ENCODE peak calls at places on chromosomes 1 and 21, in eight cellular contexts. One of them, this sample, is unnamed.

GRCh38 chr1:8706291-8706690 is 111.1 kb downstream of the RERE start:
- DNase-seq in NCI-H2029 treated with DMSO at 0.1 percent for 48 hours: no peak
- DNase-seq in substantia nigra: no peak
- DNase-seq in AG08396: no peak
- DNase-seq in activated gamma-delta T cell treated with anti-CD3 and anti-CD28 coated beads, Interleukin-2, amount 50 U/mL, for 16 hours: no peak
- DNase-seq in upper lobe of left lung: no peak
- DNase-seq in midbrain: no peak
- DNase-seq in MCF 10A: no peak
- DNase-seq in this sample: no peak

GRCh38 chr1:156419863-156420208 is 50.8 kb downstream of the RHBG start:
- DNase-seq in NCI-H2029 treated with DMSO at 0.1 percent for 48 hours: no peak
- DNase-seq in AG08396: no peak
- DNase-seq in MCF 10A: no peak
- DNase-seq in substantia nigra: no peak
- DNase-seq in upper lobe of left lung: no peak
- DNase-seq in activated gamma-delta T cell treated with anti-CD3 and anti-CD28 coated beads, Interleukin-2, amount 50 U/mL, for 16 hours: peak
- DNase-seq in midbrain: no peak
- DNase-seq in this sample: no peak

GRCh38 chr1:193103759-193104495 is 1.3 kb downstream of the GLRX2 start:
- DNase-seq in upper lobe of left lung: no peak
- DNase-seq in substantia nigra: no peak
- DNase-seq in NCI-H2029 treated with DMSO at 0.1 percent for 48 hours: no peak
- DNase-seq in activated gamma-delta T cell treated with anti-CD3 and anti-CD28 coated beads, Interleukin-2, amount 50 U/mL, for 16 hours: no peak
- DNase-seq in AG08396: no peak
- DNase-seq in midbrain: no peak
- DNase-seq in MCF 10A: peak
- DNase-seq in this sample: no peak

GRCh38 chr21:45152265-45152746 is 77.9 kb downstream of the ADARB1 start:
- DNase-seq in activated gamma-delta T cell treated with anti-CD3 and anti-CD28 coated beads, Interleukin-2, amount 50 U/mL, for 16 hours: peak
- DNase-seq in NCI-H2029 treated with DMSO at 0.1 percent for 48 hours: no peak
- DNase-seq in midbrain: peak
- DNase-seq in substantia nigra: no peak
- DNase-seq in AG08396: no peak
- DNase-seq in upper lobe of left lung: peak
- DNase-seq in MCF 10A: no peak
- DNase-seq in this sample: no peak

GRCh38 chr1:31753623-31754349 is 10.4 kb downstream of the ADGRB2 start:
- DNase-seq in activated gamma-delta T cell treated with anti-CD3 and anti-CD28 coated beads, Interleukin-2, amount 50 U/mL, for 16 hours: no peak
- DNase-seq in upper lobe of left lung: no peak
- DNase-seq in AG08396: peak
- DNase-seq in substantia nigra: peak
- DNase-seq in NCI-H2029 treated with DMSO at 0.1 percent for 48 hours: peak
- DNase-seq in midbrain: peak
- DNase-seq in MCF 10A: peak
- DNase-seq in this sample: no peak

GRCh38 chr1:1122981-1123480 is 7.1 kb upstream of the C1orf159 start:
- DNase-seq in NCI-H2029 treated with DMSO at 0.1 percent for 48 hours: no peak
- DNase-seq in AG08396: no peak
- DNase-seq in upper lobe of left lung: no peak
- DNase-seq in MCF 10A: no peak
- DNase-seq in midbrain: no peak
- DNase-seq in substantia nigra: no peak
- DNase-seq in activated gamma-delta T cell treated with anti-CD3 and anti-CD28 coated beads, Interleukin-2, amount 50 U/mL, for 16 hours: no peak
- DNase-seq in this sample: no peak

GRCh38 chr1:245590726-245591125 is 435.9 kb downstream of the KIF26B start:
- DNase-seq in activated gamma-delta T cell treated with anti-CD3 and anti-CD28 coated beads, Interleukin-2, amount 50 U/mL, for 16 hours: no peak
- DNase-seq in substantia nigra: no peak
- DNase-seq in midbrain: no peak
- DNase-seq in MCF 10A: no peak
- DNase-seq in NCI-H2029 treated with DMSO at 0.1 percent for 48 hours: no peak
- DNase-seq in upper lobe of left lung: no peak
- DNase-seq in AG08396: peak
- DNase-seq in this sample: no peak

GRCh38 chr1:1004780-1005697 is 5.1 kb upstream of the HES4 start:
- DNase-seq in upper lobe of left lung: peak
- DNase-seq in NCI-H2029 treated with DMSO at 0.1 percent for 48 hours: peak
- DNase-seq in MCF 10A: no peak
- DNase-seq in activated gamma-delta T cell treated with anti-CD3 and anti-CD28 coated beads, Interleukin-2, amount 50 U/mL, for 16 hours: no peak
- DNase-seq in AG08396: peak
- DNase-seq in midbrain: no peak
- DNase-seq in substantia nigra: no peak
- DNase-seq in this sample: no peak

GRCh38 chr1:110262846-110263631 is 52.9 kb downstream of the KCNC4 start:
- DNase-seq in substantia nigra: no peak
- DNase-seq in activated gamma-delta T cell treated with anti-CD3 and anti-CD28 coated beads, Interleukin-2, amount 50 U/mL, for 16 hours: no peak
- DNase-seq in MCF 10A: no peak
- DNase-seq in NCI-H2029 treated with DMSO at 0.1 percent for 48 hours: no peak
- DNase-seq in midbrain: no peak
- DNase-seq in AG08396: no peak
- DNase-seq in upper lobe of left lung: no peak
- DNase-seq in this sample: no peak

GRCh38 chr21:43333301-43334062 is 93.4 kb downstream of the SIK1 start:
- DNase-seq in activated gamma-delta T cell treated with anti-CD3 and anti-CD28 coated beads, Interleukin-2, amount 50 U/mL, for 16 hours: no peak
- DNase-seq in upper lobe of left lung: peak
- DNase-seq in midbrain: no peak
- DNase-seq in MCF 10A: peak
- DNase-seq in AG08396: peak
- DNase-seq in NCI-H2029 treated with DMSO at 0.1 percent for 48 hours: peak
- DNase-seq in substantia nigra: no peak
- DNase-seq in this sample: no peak

This sample was measured in KG1.